ENCODE peak calls at places on chromosome 20, in nine cellular contexts. U is neuronal stem cell; R is activated T-helper 1 cell treated with anti-CD3 and anti-CD28 coated beads, Interleukin-2, amount 50 U/mL, for 16 hours; I is activated naive CD4-positive, alpha-beta T cell treated with anti-CD3 and anti-CD28 coated beads, Interleukin-2, amount 10 ng/mL, durations not matched to agents 7 days and 5 days; V is stimulated activated CD4-positive, alpha-beta T cell treated with anti-CD3 and anti-CD28 coated beads, TNF-alpha, amount 100 ng/mL, for 24 hours; E is stimulated activated CD8-positive, alpha-beta memory T cell treated with anti-CD3 and anti-CD28 coated beads, Interleukin-7, amount 100 ng/mL, for 24 hours; W is CD4-positive, alpha-beta T cell; H is endothelial cell; X is HCT116. G is an unnamed sample.

GRCh38 chr20:36542019-36542488 is 735 bp downstream of the MYL9 start:
- DNase-seq in R (no peak), U (peak), H (peak), W (no peak), X (peak), E (no peak), I (no peak), V (no peak), G (peak)

GRCh38 chr20:5569021-5569420 is 181.2 kb upstream of the SHLD1 start:
- DNase-seq in I (peak), W (peak), H (peak), X (peak), R (no peak), U (no peak), V (peak), E (no peak), G (peak)

GRCh38 chr20:48832423-48832735 is 4.6 kb upstream of the PREX1 start:
- DNase-seq in V (no peak), I (no peak), E (no peak), W (no peak), H (no peak), X (no peak), R (no peak), U (no peak), G (no peak)

GRCh38 chr20:56222201-56222600 is 26.3 kb upstream of the MC3R start:
- DNase-seq in H (no peak), W (no peak), X (no peak), E (no peak), R (no peak), I (no peak), U (no peak), V (no peak), G (no peak)

GRCh38 chr20:21862224-21862927 is 156.9 kb downstream of the PAX1 start:
- DNase-seq in R (no peak), V (no peak), I (no peak), E (no peak), W (no peak), U (no peak), H (no peak), X (no peak), G (no peak)

GRCh38 chr20:14491436-14491835 is 154.0 kb upstream of the FLRT3 start:
- DNase-seq in E (no peak), I (no peak), W (no peak), U (no peak), H (no peak), V (no peak), R (no peak), X (no peak), G (no peak)

GRCh38 chr20:37770908-37771307 is 77.1 kb downstream of the CTNNBL1 start:
- DNase-seq in I (no peak), H (no peak), X (no peak), E (no peak), R (no peak), W (no peak), V (no peak), U (no peak), G (no peak)

GRCh38 chr20:63487116-63487764 is 11.6 kb downstream of the EEF1A2 start:
- DNase-seq in H (no peak), I (no peak), R (no peak), X (no peak), W (no peak), E (no peak), U (no peak), V (no peak), G (no peak)

GRCh38 chr20:5751856-5752255 is 1.7 kb downstream of the SHLD1 start:
- DNase-seq in X (no peak), I (no peak), W (no peak), V (no peak), H (no peak), E (no peak), R (no peak), U (no peak), G (no peak)

GRCh38 chr20:2775139-2775538 is 25.3 kb downstream of the CPXM1 start:
- DNase-seq in U (no peak), E (no peak), W (no peak), H (no peak), V (no peak), X (no peak), R (no peak), I (no peak), G (no peak)

GRCh38 chr20:62980970-62981369 is 25.8 kb downstream of the BHLHE23 start:
- DNase-seq in U (no peak), H (no peak), I (peak), R (peak), V (peak), E (peak), W (peak), X (no peak), G (no peak)

GRCh38 chr20:50572922-50573777 is 63.0 kb downstream of the PTPN1 start:
- DNase-seq in I (no peak), U (no peak), R (no peak), E (no peak), V (no peak), H (no peak), W (no peak), X (no peak), G (no peak)

GRCh38 chr20:63504642-63505041 is 5.8 kb upstream of the EEF1A2 start:
- DNase-seq in I (no peak), U (no peak), X (no peak), R (no peak), E (no peak), H (no peak), W (no peak), V (no peak), G (no peak)

GRCh38 chr20:33552519-33552918 is 62.6 kb downstream of the CBFA2T2 start:
- DNase-seq in H (no peak), I (no peak), E (no peak), X (no peak), R (no peak), U (no peak), V (no peak), W (no peak), G (no peak)